ENCODE peak calls at places on chromosomes 12 and 14, in nine cellular contexts. One of them, this sample, is unnamed.

GRCh38 chr12:6951551-6952120 is 480 bp downstream of the PTPN6 start:
- DNase-seq in HFFc6: no peak
- DNase-seq in activated naive CD4-positive, alpha-beta T cell treated with anti-CD3 and anti-CD28 coated beads, Interleukin-2, amount 10 ng/mL, durations not matched to agents 7 days and 5 days: no peak
- DNase-seq in neuronal stem cell: no peak
- DNase-seq in GM20000: no peak
- DNase-seq in M059J: no peak
- DNase-seq in pancreas: peak; percentile 42
- DNase-seq in naive thymus-derived CD4-positive, alpha-beta T cell: no peak
- DNase-seq in substantia nigra: no peak
- DNase-seq in this sample: no peak

GRCh38 chr14:93056840-93057585 is 58.7 kb downstream of the ITPK1 start:
- DNase-seq in HFFc6: peak; percentile 70
- DNase-seq in activated naive CD4-positive, alpha-beta T cell treated with anti-CD3 and anti-CD28 coated beads, Interleukin-2, amount 10 ng/mL, durations not matched to agents 7 days and 5 days: no peak
- DNase-seq in neuronal stem cell: no peak
- DNase-seq in GM20000: no peak
- DNase-seq in M059J: peak; percentile 58
- DNase-seq in pancreas: no peak
- DNase-seq in naive thymus-derived CD4-positive, alpha-beta T cell: no peak
- DNase-seq in substantia nigra: no peak
- DNase-seq in this sample: no peak

GRCh38 chr12:3044141-3044630 is 33.0 kb upstream of the TSPAN9 start:
- DNase-seq in HFFc6: no peak
- DNase-seq in activated naive CD4-positive, alpha-beta T cell treated with anti-CD3 and anti-CD28 coated beads, Interleukin-2, amount 10 ng/mL, durations not matched to agents 7 days and 5 days: no peak
- DNase-seq in neuronal stem cell: no peak
- DNase-seq in GM20000: no peak
- DNase-seq in M059J: no peak
- DNase-seq in pancreas: no peak
- DNase-seq in naive thymus-derived CD4-positive, alpha-beta T cell: no peak
- DNase-seq in substantia nigra: no peak
- DNase-seq in this sample: no peak

GRCh38 chr12:120148011-120148410 is 31.5 kb upstream of the RAB35 start:
- DNase-seq in HFFc6: no peak
- DNase-seq in activated naive CD4-positive, alpha-beta T cell treated with anti-CD3 and anti-CD28 coated beads, Interleukin-2, amount 10 ng/mL, durations not matched to agents 7 days and 5 days: no peak
- DNase-seq in neuronal stem cell: no peak
- DNase-seq in GM20000: no peak
- DNase-seq in M059J: no peak
- DNase-seq in pancreas: no peak
- DNase-seq in naive thymus-derived CD4-positive, alpha-beta T cell: no peak
- DNase-seq in substantia nigra: no peak
- DNase-seq in this sample: no peak

GRCh38 chr14:58944226-58944769 is 244.2 kb upstream of the DAAM1 start:
- DNase-seq in HFFc6: no peak
- DNase-seq in activated naive CD4-positive, alpha-beta T cell treated with anti-CD3 and anti-CD28 coated beads, Interleukin-2, amount 10 ng/mL, durations not matched to agents 7 days and 5 days: no peak
- DNase-seq in neuronal stem cell: no peak
- DNase-seq in GM20000: no peak
- DNase-seq in M059J: no peak
- DNase-seq in pancreas: no peak
- DNase-seq in naive thymus-derived CD4-positive, alpha-beta T cell: no peak
- DNase-seq in substantia nigra: no peak
- DNase-seq in this sample: no peak

GRCh38 chr14:101845896-101846295 is 84.4 kb downstream of the PPP2R5C start:
- DNase-seq in HFFc6: no peak
- DNase-seq in activated naive CD4-positive, alpha-beta T cell treated with anti-CD3 and anti-CD28 coated beads, Interleukin-2, amount 10 ng/mL, durations not matched to agents 7 days and 5 days: no peak
- DNase-seq in neuronal stem cell: no peak
- DNase-seq in GM20000: no peak
- DNase-seq in M059J: no peak
- DNase-seq in pancreas: no peak
- DNase-seq in naive thymus-derived CD4-positive, alpha-beta T cell: no peak
- DNase-seq in substantia nigra: no peak
- DNase-seq in this sample: no peak

GRCh38 chr14:59176764-59177163 is 11.7 kb upstream of the DAAM1 start:
- DNase-seq in HFFc6: no peak
- DNase-seq in activated naive CD4-positive, alpha-beta T cell treated with anti-CD3 and anti-CD28 coated beads, Interleukin-2, amount 10 ng/mL, durations not matched to agents 7 days and 5 days: no peak
- DNase-seq in neuronal stem cell: no peak
- DNase-seq in GM20000: no peak
- DNase-seq in M059J: no peak
- DNase-seq in pancreas: no peak
- DNase-seq in naive thymus-derived CD4-positive, alpha-beta T cell: no peak
- DNase-seq in substantia nigra: no peak
- DNase-seq in this sample: no peak

GRCh38 chr12:9051156-9051545 is 61.8 kb downstream of the KLRG1 start:
- DNase-seq in HFFc6: no peak
- DNase-seq in activated naive CD4-positive, alpha-beta T cell treated with anti-CD3 and anti-CD28 coated beads, Interleukin-2, amount 10 ng/mL, durations not matched to agents 7 days and 5 days: no peak
- DNase-seq in neuronal stem cell: no peak
- DNase-seq in GM20000: no peak
- DNase-seq in M059J: no peak
- DNase-seq in pancreas: no peak
- DNase-seq in naive thymus-derived CD4-positive, alpha-beta T cell: no peak
- DNase-seq in substantia nigra: no peak
- DNase-seq in this sample: no peak

This sample was measured in NAMALWA.